ENCODE peak calls at places on chromosomes 4 and X, in nine cellular contexts. Z is cardiac muscle cell, F is OCI-LY7, K is SK-N-SH, R is right lobe of liver, C is suprapubic skin, O is tibial artery, B is prostate gland, J is heart left ventricle. S is an unnamed sample.

GRCh38 chr4:7964890-7965662 is 25.4 kb upstream of the AFAP1 start:
- DNase-seq in Z (peak; percentile 92), F (no peak), K (no peak), R (no peak), C (no peak), O (no peak), B (peak; percentile 68), J (peak; percentile 48), S (no peak)

GRCh38 chr4:122163301-122163700 is 11.2 kb downstream of the BLTP1 start:
- DNase-seq in Z (no peak), F (no peak), K (no peak), R (no peak), C (no peak), O (no peak), B (no peak), J (no peak), S (no peak)

GRCh38 chr4:37540486-37540885 is 145.7 kb downstream of the RELL1 start:
- DNase-seq in Z (peak; percentile 80), F (no peak), K (no peak), R (no peak), C (no peak), O (no peak), B (no peak), J (no peak), S (no peak)

GRCh38 chr4:48141048-48141447 is 7.0 kb upstream of the TXK start:
- DNase-seq in Z (peak; percentile 63), F (peak; percentile 69), K (peak; percentile 48), R (no peak), C (no peak), O (no peak), B (no peak), J (no peak), S (no peak)

GRCh38 chr4:38612996-38613395 is 51.0 kb upstream of the KLF3 start:
- DNase-seq in Z (peak; percentile 29), F (no peak), K (no peak), R (no peak), C (no peak), O (no peak), B (no peak), J (no peak), S (no peak)

GRCh38 chr4:26859762-26860156 is 882 bp upstream of the STIM2 start:
- DNase-seq in Z (no peak), F (peak; percentile 52), K (no peak), R (no peak), C (no peak), O (no peak), B (peak; percentile 38), J (no peak), S (no peak)

GRCh38 chr4:10577495-10577894 is 107.1 kb downstream of the CLNK start:
- DNase-seq in Z (no peak), F (no peak), K (no peak), R (no peak), C (no peak), O (no peak), B (no peak), J (no peak), S (no peak)

GRCh38 chr4:135244605-135245146 is 1043.1 kb upstream of the PABPC4L start:
- DNase-seq in Z (no peak), F (no peak), K (no peak), R (no peak), C (no peak), O (no peak), B (no peak), J (no peak), S (no peak)

GRCh38 chr4:147927377-147928137 is 195.7 kb downstream of the ARHGAP10 start:
- DNase-seq in Z (no peak), F (no peak), K (no peak), R (no peak), C (no peak), O (no peak), B (no peak), J (peak; percentile 67), S (no peak)

GRCh38 chr4:158176108-158176507 is 3.3 kb upstream of the GASK1B start:
- DNase-seq in Z (no peak), F (no peak), K (no peak), R (no peak), C (no peak), O (peak; percentile 71), B (peak; percentile 22), J (no peak), S (peak; percentile 74)

GRCh38 chr4:165965503-165965902 is 92.5 kb downstream of the TLL1 start:
- DNase-seq in Z (no peak), F (no peak), K (no peak), R (no peak), C (no peak), O (no peak), B (no peak), J (no peak), S (no peak)

GRCh38 chr4:171880136-171880535 is 66.9 kb downstream of the GALNTL6 start:
- DNase-seq in Z (peak; percentile 59), F (no peak), K (no peak), R (no peak), C (no peak), O (no peak), B (no peak), J (no peak), S (no peak)

GRCh38 chr4:183401473-183401872 is 43.0 kb upstream of the CDKN2AIP start:
- DNase-seq in Z (no peak), F (no peak), K (no peak), R (no peak), C (no peak), O (no peak), B (no peak), J (no peak), S (no peak)

GRCh38 chrX:55026143-55026542 is 4.6 kb downstream of the ALAS2 start:
- DNase-seq in Z (no peak), F (no peak), K (no peak), R (no peak), C (no peak), O (no peak), B (no peak), J (no peak), S (no peak)

GRCh38 chrX:64398088-64398487 is 2.8 kb upstream of the MTMR8 start:
- DNase-seq in Z (no peak), F (no peak), K (no peak), R (no peak), C (no peak), O (no peak), B (no peak), J (no peak), S (no peak)

GRCh38 chrX:64394874-64395567 is at the start of gene MTMR8:
- DNase-seq in Z (peak; percentile 0), F (peak; percentile 85), K (peak; percentile 75), R (peak; percentile 65), C (peak; percentile 81), O (peak; percentile 85), B (peak; percentile 76), J (peak; percentile 68), S (peak; percentile 78)

GRCh38 chrX:64395568-64395929 is 297 bp upstream of the MTMR8 start:
- DNase-seq in Z (no peak), F (no peak), K (no peak), R (no peak), C (no peak), O (no peak), B (no peak), J (no peak), S (no peak)

GRCh38 chrX:64389489-64389888 is 5.8 kb downstream of the MTMR8 start:
- DNase-seq in Z (no peak), F (no peak), K (no peak), R (no peak), C (no peak), O (no peak), B (no peak), J (no peak), S (no peak)

GRCh38 chrX:64394059-64394873 is 986 bp downstream of the MTMR8 start:
- DNase-seq in Z (no peak), F (no peak), K (peak; percentile 5), R (no peak), C (no peak), O (no peak), B (no peak), J (peak; percentile 5), S (no peak)
- H3K4me3 ChIP-seq in Z (peak overlapping the region; percentile 40), F (peak overlapping the region; percentile 77), K (peak overlapping the region; percentile 62), R (peak overlapping the region; percentile 38), C (peak overlapping the region; percentile 59), O (peak overlapping the region; percentile 71), B (peak overlapping the region; percentile 47), J (peak overlapping the region; percentile 63), S (peak overlapping the region; percentile 67)

GRCh38 chr4:168843635-168844034 is 166.4 kb downstream of the CBR4 start:
- DNase-seq in Z (no peak), F (no peak), K (no peak), R (no peak), C (no peak), O (no peak), B (peak; percentile 66), J (no peak), S (no peak)
- H3K9me3 ChIP-seq in Z (no peaks in the 10 kb centered on the region), F (no peaks in the 10 kb centered on the region), K (no peaks in the 10 kb centered on the region), R (no peaks in the 10 kb centered on the region), C (no peaks in the 10 kb centered on the region), O (no peaks in the 10 kb centered on the region), B (no peaks in the 10 kb centered on the region), J (no peaks in the 10 kb centered on the region), S (no peaks in the 10 kb centered on the region)

DNA sequence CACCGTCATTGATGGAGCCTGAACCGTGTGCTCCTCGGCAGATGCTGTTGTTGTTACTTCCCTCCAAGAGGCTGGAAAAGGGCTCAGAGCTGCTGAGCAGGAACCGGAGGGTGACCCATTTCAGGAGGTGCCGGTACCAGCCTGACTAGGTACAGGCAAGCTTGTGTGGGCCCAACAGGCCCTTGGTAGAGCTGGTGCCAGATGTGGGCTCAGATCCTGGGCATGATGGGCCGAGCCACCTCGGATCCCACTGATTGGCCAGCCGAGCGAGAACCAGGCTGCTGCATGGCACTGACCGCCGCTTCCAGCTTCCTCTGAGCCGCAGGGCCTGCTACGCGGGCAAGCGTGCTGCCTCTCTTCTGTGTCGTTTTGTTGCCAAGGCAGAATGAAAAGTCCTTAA is 33.7 kb downstream of the NOP14 start:
- DNase-seq in Z (no peak), F (no peak), K (no peak), R (peak; percentile 44), C (peak; percentile 57), O (peak; percentile 51), B (no peak), J (no peak), S (peak; percentile 47)
- H3K4me3 ChIP-seq in Z (no peak overlapping the region), F (no peak overlapping the region), K (no peak overlapping the region), R (no peak overlapping the region), C (no peak overlapping the region), O (no peak overlapping the region), B (no peak overlapping the region), J (no peak overlapping the region), S (no peak overlapping the region)

GRCh38 chr4:186749611-186750281 is 26.1 kb upstream of the FAT1 start:
- DNase-seq in Z (no peak), F (no peak), K (no peak), R (no peak), C (no peak), O (no peak), B (no peak), J (no peak), S (no peak)

GRCh38 chr4:186757696-186758330 is 34.2 kb upstream of the FAT1 start:
- DNase-seq in Z (no peak), F (no peak), K (no peak), R (no peak), C (no peak), O (no peak), B (no peak), J (no peak), S (no peak)

GRCh38 chr4:186755550-186756519 is 32.2 kb upstream of the FAT1 start:
- DNase-seq in Z (no peak), F (no peak), K (no peak), R (no peak), C (no peak), O (no peak), B (no peak), J (no peak), S (no peak)

GRCh38 chr4:186746581-186746980 is 22.9 kb upstream of the FAT1 start:
- DNase-seq in Z (no peak), F (no peak), K (no peak), R (no peak), C (no peak), O (no peak), B (no peak), J (no peak), S (no peak)

GRCh38 chr4:186752310-186752709 is 28.7 kb upstream of the FAT1 start:
- DNase-seq in Z (no peak), F (no peak), K (no peak), R (no peak), C (no peak), O (no peak), B (no peak), J (no peak), S (no peak)
- H3K9me3 ChIP-seq in Z (no peaks in the 10 kb centered on the region), F (no peaks in the 10 kb centered on the region), K (no peaks in the 10 kb centered on the region), R (no peaks in the 10 kb centered on the region), C (no peaks in the 10 kb centered on the region), O (no peaks in the 10 kb centered on the region), B (no peaks in the 10 kb centered on the region), J (no peaks in the 10 kb centered on the region), S (no peaks in the 10 kb centered on the region)

S was measured in lower lobe of right lung.